ENCODE peak calls at places on chromosomes 5 and 9, in five cellular contexts. C, A, W, P and T are unnamed samples.

GRCh38 chr9:31605164-31605563 is 779.3 kb upstream of the ACO1 start:
- DNase-seq in C (no peak), A (no peak), W (no peak), P (no peak), T (no peak)

GRCh38 chr5:55172937-55173695 is at the start of gene CDC20B:
- DNase-seq in C (peak; percentile 74), A (peak; percentile 69), W (peak; percentile 51), P (peak; percentile 98), T (peak; percentile 76)

GRCh38 chr5:151023651-151024050 is 3.3 kb downstream of the GPX3 start:
- DNase-seq in C (no peak), A (no peak), W (peak; percentile 61), P (peak; percentile 70), T (peak; percentile 64)

GRCh38 chr5:78221964-78222451 is 72.5 kb downstream of the AP3B1 start:
- DNase-seq in C (no peak), A (no peak), W (no peak), P (peak; percentile 26), T (no peak)

GRCh38 chr9:127918201-127919107 is 1.6 kb upstream of the ST6GALNAC4 start:
- DNase-seq in C (no peak), A (no peak), W (no peak), P (no peak), T (no peak)

GRCh38 chr5:91851670-91852069 is 468.6 kb upstream of the ARRDC3 start:
- DNase-seq in C (no peak), A (no peak), W (no peak), P (no peak), T (no peak)

GRCh38 chr5:62385816-62386400 is 17.8 kb downstream of the DIMT1 start:
- DNase-seq in C (no peak), A (no peak), W (no peak), P (no peak), T (no peak)

GRCh38 chr5:8363133-8363532 is 494.2 kb downstream of the MTRR start:
- DNase-seq in C (no peak), A (no peak), W (no peak), P (no peak), T (no peak)

GRCh38 chr5:108101105-108101504 is 280.8 kb downstream of the FBXL17 start:
- DNase-seq in C (no peak), A (no peak), W (no peak), P (no peak), T (no peak)

GRCh38 chr9:116479145-116479544 is 208.0 kb upstream of the TRIM32 start:
- DNase-seq in C (no peak), A (no peak), W (no peak), P (peak; percentile 23), T (no peak)

GRCh38 chr9:77514886-77515711 is 133.0 kb downstream of the GNA14 start:
- DNase-seq in C (no peak), A (no peak), W (no peak), P (peak; percentile 85), T (peak; percentile 85)

GRCh38 chr9:87601175-87601574 is 103.5 kb downstream of the DAPK1 start:
- DNase-seq in C (no peak), A (no peak), W (peak; percentile 51), P (no peak), T (no peak)

GRCh38 chr9:13586726-13587392 is 307.4 kb upstream of the MPDZ start:
- DNase-seq in C (no peak), A (no peak), W (no peak), P (no peak), T (no peak)

GRCh38 chr9:117706421-117707150 is 2.4 kb downstream of the TLR4 start:
- DNase-seq in C (no peak), A (no peak), W (no peak), P (no peak), T (no peak)

GRCh38 chr5:16520806-16521205 is 55.2 kb upstream of the ZNF622 start:
- DNase-seq in C (no peak), A (no peak), W (no peak), P (no peak), T (no peak)

GRCh38 chr5:98921947-98922508 is 6.8 kb downstream of the CHD1 start:
- DNase-seq in C (no peak), A (no peak), W (no peak), P (no peak), T (no peak)

GRCh38 chr9:19085295-19085694 is 17.4 kb downstream of the HAUS6 start:
- DNase-seq in C (no peak), A (no peak), W (no peak), P (peak; percentile 11), T (no peak)

GRCh38 chr5:59562756-59563389 is 330.7 kb downstream of the PDE4D start:
- DNase-seq in C (no peak), A (peak; percentile 74), W (no peak), P (peak; percentile 15), T (peak; percentile 84)

GRCh38 chr5:163696270-163696887 is 191.0 kb downstream of the MAT2B start:
- DNase-seq in C (no peak), A (no peak), W (peak; percentile 41), P (peak; percentile 85), T (peak; percentile 53)